ENCODE peak calls at places on chromosomes 7 and 10, in five cellular contexts. X, L, J, R and M are unnamed samples.

GRCh38 chr10:133528296-133528844 is 1.2 kb downstream of the CYP2E1 start:
- DNase-seq in X (no peak), L (no peak), J (no peak), R (no peak), M (no peak)

GRCh38 chr7:97757824-97758223 is 25.9 kb downstream of the TAC1 start:
- DNase-seq in X (no peak), L (no peak), J (no peak), R (no peak), M (no peak)

GRCh38 chr10:12742776-12743175 is 258.7 kb downstream of the CCDC3 start:
- DNase-seq in X (no peak), L (no peak), J (no peak), R (no peak), M (no peak)

GRCh38 chr7:24587853-24588252 is 14.6 kb downstream of the PALS2 start:
- DNase-seq in X (peak; percentile 54), L (no peak), J (peak; percentile 47), R (peak; percentile 70), M (no peak)

GRCh38 chr10:49298990-49299815 is at the start of gene C10orf71:
- DNase-seq in X (no peak), L (no peak), J (peak; percentile 82), R (peak; percentile 32), M (no peak)

GRCh38 chr7:22152690-22153089 is 204.3 kb downstream of the RAPGEF5 start:
- DNase-seq in X (no peak), L (no peak), J (no peak), R (no peak), M (no peak)

GRCh38 chr10:100759331-100759730 is 13.9 kb downstream of the PAX2 start:
- DNase-seq in X (no peak), L (no peak), J (no peak), R (peak; percentile 36), M (no peak)

GRCh38 chr7:142873281-142873784 is 12.2 kb downstream of the TRPV6 start:
- DNase-seq in X (peak; percentile 40), L (no peak), J (no peak), R (peak; percentile 26), M (no peak)

GRCh38 chr7:66426332-66426731 is 202.3 kb upstream of the KCTD7 start:
- DNase-seq in X (no peak), L (no peak), J (no peak), R (no peak), M (no peak)

GRCh38 chr7:87369216-87369615 is 23.8 kb downstream of the CROT start:
- DNase-seq in X (peak; percentile 34), L (no peak), J (no peak), R (no peak), M (no peak)

GRCh38 chr7:87375647-87376435 is 30.4 kb downstream of the CROT start:
- DNase-seq in X (no peak), L (no peak), J (no peak), R (no peak), M (no peak)

GRCh38 chr7:87370660-87371180 is 25.3 kb downstream of the CROT start:
- DNase-seq in X (no peak), L (no peak), J (no peak), R (no peak), M (no peak)
- H3K4me3 ChIP-seq in X (no peak overlapping the region), L (no peak overlapping the region), J (no peak overlapping the region), R (no peak overlapping the region), M (no peak overlapping the region)

GRCh38 chr7:44346063-44346462 is 20.7 kb upstream of the CAMK2B start:
- DNase-seq in X (no peak), L (no peak), J (no peak), R (no peak), M (no peak)

GRCh38 chr7:44347546-44348114 is 22.2 kb upstream of the CAMK2B start:
- DNase-seq in X (no peak), L (no peak), J (no peak), R (no peak), M (no peak)

GRCh38 chr7:44348851-44349781 is 23.7 kb upstream of the CAMK2B start:
- DNase-seq in X (no peak), L (no peak), J (no peak), R (peak; percentile 8), M (no peak)

GRCh38 chr7:44353668-44354067 is 28.3 kb upstream of the CAMK2B start:
- DNase-seq in X (no peak), L (no peak), J (no peak), R (no peak), M (no peak)

GRCh38 chr7:44348300-44348699 is 22.9 kb upstream of the CAMK2B start:
- DNase-seq in X (no peak), L (no peak), J (no peak), R (peak; percentile 31), M (no peak)
- TF ChIP-seq CTCF in X (peak; percentile 18), L (peak; percentile 70), J (peak; percentile 7), R (peak; percentile 41), M (peak; percentile 50)

DNA sequence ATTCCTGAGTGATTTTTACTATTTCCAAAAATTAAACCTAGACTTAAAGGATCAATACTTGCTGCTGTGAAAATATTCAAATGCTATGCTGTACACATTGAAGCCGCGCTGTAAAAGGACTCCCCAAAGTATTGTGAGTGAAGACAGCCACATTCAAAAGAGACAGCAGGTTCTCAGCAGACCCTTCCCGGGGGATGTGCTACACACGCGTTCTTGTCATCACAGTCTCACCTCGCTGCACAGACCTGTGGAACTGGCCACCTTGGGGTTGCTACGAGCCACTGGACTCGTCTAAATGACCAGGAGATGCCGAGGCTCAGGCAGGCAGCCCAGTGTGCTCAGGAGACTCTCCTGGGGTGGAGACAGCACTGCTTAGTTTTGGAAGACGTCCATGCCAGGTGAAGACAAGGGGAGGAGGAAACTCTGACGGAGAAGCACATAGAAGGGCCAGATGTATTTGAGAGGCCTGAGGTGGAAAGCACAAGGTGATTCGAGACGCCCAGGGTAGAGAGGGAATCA is 367.7 kb upstream of the SHH start:
- DNase-seq in X (no peak), L (no peak), J (no peak), R (no peak), M (no peak)
- H3K27me3 ChIP-seq in X (peaks cover 55% of the 10 kb centered on the region), L (no peaks in the 10 kb centered on the region), J (no peaks in the 10 kb centered on the region), R (no peaks in the 10 kb centered on the region), M (no peaks in the 10 kb centered on the region)

GRCh38 chr10:687583-688286 is 1.7 kb downstream of the DIP2C start:
- DNase-seq in X (no peak), L (no peak), J (no peak), R (no peak), M (no peak)
- H3K4me3 ChIP-seq in X (no peak overlapping the region), L (peak overlapping the region; percentile 71), J (peak overlapping the region; percentile 90), R (peak overlapping the region; percentile 93), M (peak overlapping the region; percentile 80)